ENCODE peak calls at places on chromosome 7, in six cellular contexts. K is CD8-positive, alpha-beta T cell; C is GM23338; N is HepG2; J is CD4-positive, CD25-positive, alpha-beta regulatory T cell; G is upper lobe of left lung. U is an unnamed sample.

GRCh38 chr7:31408120-31408729 is 67.7 kb upstream of the NEUROD6 start:
- DNase-seq in G (no peak), C (no peak), K (no peak), J (no peak), N (no peak), U (no peak)

GRCh38 chr7:70512719-70513118 is 619.2 kb upstream of the GALNT17 start:
- DNase-seq in J (no peak), N (no peak), K (no peak), G (no peak), C (no peak), U (no peak)

GRCh38 chr7:94182066-94182465 is 177.9 kb upstream of the BET1 start:
- DNase-seq in J (no peak), N (no peak), K (no peak), G (no peak), C (no peak), U (no peak)

GRCh38 chr7:12643001-12643400 is 44.4 kb upstream of the ARL4A start:
- DNase-seq in G (no peak), C (no peak), K (no peak), J (no peak), N (no peak), U (no peak)

GRCh38 chr7:120856621-120857352 is 1.2 kb downstream of the TSPAN12 start:
- DNase-seq in C (peak; percentile 81), N (peak; percentile 18), G (peak; percentile 40), K (no peak), J (peak; percentile 6), U (peak; percentile 57)

GRCh38 chr7:9557853-9558252 is 1124.4 kb downstream of the NXPH1 start:
- DNase-seq in G (no peak), C (no peak), J (no peak), K (no peak), N (no peak), U (no peak)

GRCh38 chr7:57414852-57415251 is 35.1 kb upstream of the ZNF716 start:
- DNase-seq in K (no peak), C (no peak), N (no peak), G (no peak), J (no peak), U (no peak)

GRCh38 chr7:157041004-157041403 is 30.5 kb upstream of the MNX1 start:
- DNase-seq in J (no peak), C (peak; percentile 25), G (no peak), K (no peak), N (no peak), U (no peak)

GRCh38 chr7:44398506-44398905 is 73.1 kb upstream of the CAMK2B start:
- DNase-seq in N (no peak), J (no peak), G (no peak), K (no peak), C (no peak), U (peak; percentile 83)

GRCh38 chr7:51010534-51010933 is 227.8 kb upstream of the GRB10 start:
- DNase-seq in G (no peak), C (no peak), J (no peak), K (no peak), N (no peak), U (no peak)

GRCh38 chr7:40105879-40106473 is 28.4 kb downstream of the MPLKIP start:
- DNase-seq in C (no peak), K (no peak), N (no peak), G (no peak), J (no peak), U (no peak)

GRCh38 chr7:64636386-64636785 is 29.5 kb upstream of the ZNF107 start:
- DNase-seq in C (peak; percentile 51), J (no peak), N (no peak), K (no peak), G (no peak), U (no peak)

GRCh38 chr7:36810032-36810431 is 85.7 kb upstream of the AOAH start:
- DNase-seq in C (no peak), J (no peak), K (no peak), N (no peak), G (no peak), U (no peak)

GRCh38 chr7:21450876-21451275 is 23.0 kb downstream of the SP4 start:
- DNase-seq in J (no peak), N (no peak), C (no peak), K (no peak), G (no peak), U (no peak)

GRCh38 chr7:150003304-150003810 is 129.6 kb downstream of the ATP6V0E2 start:
- DNase-seq in C (no peak), K (no peak), J (no peak), G (no peak), N (no peak), U (no peak)

GRCh38 chr7:76505168-76506080 is 4.9 kb upstream of the UPK3B start:
- DNase-seq in N (no peak), G (no peak), J (no peak), K (no peak), C (peak; percentile 5), U (peak; percentile 42)

GRCh38 chr7:107076781-107077698 is 32.5 kb downstream of the PRKAR2B start:
- DNase-seq in J (no peak), K (no peak), C (no peak), G (no peak), N (no peak), U (no peak)

GRCh38 chr7:43652364-43652763 is 69.5 kb downstream of the STK17A start:
- DNase-seq in N (no peak), J (no peak), C (no peak), G (no peak), K (no peak), U (no peak)

GRCh38 chr7:155491812-155492211 is 33.9 kb downstream of the EN2 start:
- DNase-seq in J (no peak), K (no peak), G (no peak), N (no peak), C (no peak), U (no peak)

GRCh38 chr7:108193593-108194498 is 63.7 kb upstream of the LAMB4 start:
- DNase-seq in N (no peak), G (no peak), J (no peak), K (no peak), C (peak; percentile 21), U (no peak)

GRCh38 chr7:22093936-22094335 is 148.2 kb upstream of the CDCA7L start:
- DNase-seq in J (no peak), K (no peak), N (no peak), G (no peak), C (no peak), U (no peak)

GRCh38 chr7:47147213-47147631 is 434.7 kb downstream of the TNS3 start:
- DNase-seq in G (peak; percentile 51), N (peak; percentile 86), C (no peak), K (no peak), J (no peak), U (no peak)

GRCh38 chr7:74173074-74173473 is 1.1 kb upstream of the EIF4H start:
- DNase-seq in N (peak; percentile 53), J (no peak), G (peak; percentile 71), C (peak; percentile 46), K (no peak), U (no peak)

GRCh38 chr7:132979524-132979923 is 102.4 kb downstream of the CHCHD3 start:
- DNase-seq in N (no peak), C (no peak), G (no peak), K (no peak), J (no peak), U (no peak)

GRCh38 chr7:67631496-67631895 is 634.9 kb downstream of the TYW1 start:
- DNase-seq in G (no peak), N (no peak), C (no peak), J (no peak), K (no peak), U (no peak)

GRCh38 chr7:133550145-133550544 is 297.3 kb downstream of the EXOC4 start:
- DNase-seq in G (no peak), K (no peak), J (no peak), C (no peak), N (no peak), U (no peak)

GRCh38 chr7:92159-92767 is 100.1 kb upstream of the FAM20C start:
- DNase-seq in G (no peak), C (no peak), K (no peak), N (no peak), J (no peak), U (no peak)

GRCh38 chr7:30027065-30027456 is 559 bp upstream of the FKBP14 start:
- DNase-seq in C (no peak), G (peak; percentile 31), J (peak; percentile 74), N (peak; percentile 38), K (peak; percentile 7), U (no peak)

GRCh38 chr7:123615344-123615743 is 13.7 kb downstream of the ASB15 start:
- DNase-seq in N (peak; percentile 37), J (no peak), G (no peak), C (no peak), K (no peak), U (no peak)

GRCh38 chr7:100413889-100414288 is 14.6 kb downstream of the ZCWPW1 start:
- DNase-seq in N (no peak), K (no peak), J (peak; percentile 34), G (no peak), C (no peak), U (no peak)

GRCh38 chr7:100406767-100407166 is 21.7 kb downstream of the ZCWPW1 start:
- DNase-seq in G (no peak), N (no peak), J (no peak), C (no peak), K (no peak), U (no peak)

GRCh38 chr7:100413286-100413685 is 15.2 kb downstream of the ZCWPW1 start:
- DNase-seq in K (no peak), N (no peak), J (no peak), C (no peak), G (no peak), U (no peak)

GRCh38 chr7:100407285-100408180 is 21.0 kb downstream of the ZCWPW1 start:
- DNase-seq in G (no peak), N (peak; percentile 44), K (no peak), C (peak; percentile 89), J (peak; percentile 81), U (no peak)

DNA sequence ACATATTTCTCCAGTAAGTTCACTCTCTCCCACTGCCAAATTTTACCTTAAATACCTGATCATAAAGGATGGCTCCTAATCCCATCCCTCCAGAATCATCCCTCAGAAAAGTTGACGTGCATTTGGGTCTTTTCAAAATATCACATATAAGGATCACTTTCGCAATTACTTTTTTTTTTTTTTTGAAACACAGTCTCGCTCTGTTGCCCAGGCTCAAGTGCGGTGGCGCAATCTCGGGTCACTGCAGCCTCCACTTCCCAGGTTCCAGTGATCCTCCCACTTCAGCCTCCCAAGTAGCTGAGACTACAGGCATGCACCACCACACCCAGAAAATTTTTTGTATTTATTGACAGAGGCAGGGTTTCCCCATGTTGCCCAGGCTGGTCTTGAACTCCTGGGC is 17.4 kb downstream of the ZCWPW1 start:
- DNase-seq in G (no peak), J (no peak), N (no peak), K (no peak), C (no peak), U (no peak)
- H3K27me3 ChIP-seq in G (no peaks in the 10 kb centered on the region), J (peaks cover 6% of the 10 kb centered on the region), N (peaks cover 6% of the 10 kb centered on the region), K (no peaks in the 10 kb centered on the region), C (no peaks in the 10 kb centered on the region), U (no peaks in the 10 kb centered on the region)

GRCh38 chr7:86692755-86693154 is 49.0 kb downstream of the GRM3 start:
- DNase-seq in J (no peak), N (no peak), K (no peak), G (no peak), C (no peak), U (no peak)
- H3K4me1 ChIP-seq in J (no peaks in the 10 kb centered on the region), N (no peaks in the 10 kb centered on the region), K (no peaks in the 10 kb centered on the region), G (no peaks in the 10 kb centered on the region), C (no peaks in the 10 kb centered on the region), U (no peaks in the 10 kb centered on the region)

GRCh38 chr7:25861704-25862253 is 290.2 kb upstream of the NFE2L3 start:
- DNase-seq in J (no peak), N (no peak), C (no peak), K (no peak), G (no peak), U (no peak)
- H3K4me3 ChIP-seq in J (peak overlapping the region; percentile 54), N (no peak overlapping the region), C (peak overlapping the region; percentile 11), K (no peak overlapping the region), G (no peak overlapping the region), U (peak overlapping the region; percentile 53)

GRCh38 chr7:117322741-117323584 is at the start of gene WNT2:
- DNase-seq in C (peak; percentile 35), J (no peak), G (no peak), N (no peak), K (no peak), U (no peak)
- H3K27me3 ChIP-seq in C (peaks cover 97% of the 10 kb centered on the region), J (peaks cover 17% of the 10 kb centered on the region), G (no peaks in the 10 kb centered on the region), N (peaks cover 59% of the 10 kb centered on the region), K (no peaks in the 10 kb centered on the region), U (peaks cover 5% of the 10 kb centered on the region)

U was measured in psoas muscle.